ENCODE peak calls at places on chromosomes 3 and 15, in nine cellular contexts. One of them, this sample, is unnamed.

GRCh38 chr3:149199474-149199873 is 22.2 kb downstream of the CP start:
- DNase-seq in esophagus squamous epithelium: no peak
- DNase-seq in hepatocyte: no peak
- DNase-seq in body of pancreas: no peak
- DNase-seq in epithelial cell of esophagus: no peak
- DNase-seq in cardiac muscle cell: peak
- DNase-seq in tibial artery: no peak
- DNase-seq in cardiac fibroblast: peak
- DNase-seq in sigmoid colon: no peak
- DNase-seq in this sample: peak

GRCh38 chr3:187914231-187914630 is 169.0 kb upstream of the BCL6 start:
- DNase-seq in cardiac fibroblast: no peak
- DNase-seq in sigmoid colon: peak
- DNase-seq in cardiac muscle cell: no peak
- DNase-seq in epithelial cell of esophagus: peak
- DNase-seq in body of pancreas: no peak
- DNase-seq in tibial artery: no peak
- DNase-seq in esophagus squamous epithelium: no peak
- DNase-seq in hepatocyte: no peak
- DNase-seq in this sample: no peak

GRCh38 chr3:115279939-115280338 is 132.9 kb upstream of the ZBTB20 start:
- DNase-seq in esophagus squamous epithelium: no peak
- DNase-seq in sigmoid colon: no peak
- DNase-seq in epithelial cell of esophagus: no peak
- DNase-seq in cardiac muscle cell: peak
- DNase-seq in tibial artery: no peak
- DNase-seq in body of pancreas: no peak
- DNase-seq in cardiac fibroblast: peak
- DNase-seq in hepatocyte: no peak
- DNase-seq in this sample: peak

GRCh38 chr15:73335471-73335870 is 33.3 kb downstream of the HCN4 start:
- DNase-seq in body of pancreas: no peak
- DNase-seq in cardiac fibroblast: no peak
- DNase-seq in cardiac muscle cell: no peak
- DNase-seq in esophagus squamous epithelium: no peak
- DNase-seq in epithelial cell of esophagus: no peak
- DNase-seq in hepatocyte: no peak
- DNase-seq in tibial artery: no peak
- DNase-seq in sigmoid colon: peak
- DNase-seq in this sample: no peak

GRCh38 chr3:1531981-1532380 is 439.2 kb downstream of the CNTN6 start:
- DNase-seq in esophagus squamous epithelium: no peak
- DNase-seq in cardiac fibroblast: no peak
- DNase-seq in epithelial cell of esophagus: no peak
- DNase-seq in cardiac muscle cell: no peak
- DNase-seq in tibial artery: no peak
- DNase-seq in sigmoid colon: no peak
- DNase-seq in hepatocyte: no peak
- DNase-seq in body of pancreas: no peak
- DNase-seq in this sample: no peak

GRCh38 chr3:197327701-197328100 is 29.3 kb upstream of the DLG1 start:
- DNase-seq in body of pancreas: no peak
- DNase-seq in sigmoid colon: no peak
- DNase-seq in epithelial cell of esophagus: peak
- DNase-seq in cardiac fibroblast: peak
- DNase-seq in esophagus squamous epithelium: no peak
- DNase-seq in tibial artery: no peak
- DNase-seq in hepatocyte: no peak
- DNase-seq in cardiac muscle cell: peak
- DNase-seq in this sample: peak

GRCh38 chr3:158766364-158766763 is 34.1 kb upstream of the RARRES1 start:
- DNase-seq in hepatocyte: no peak
- DNase-seq in cardiac fibroblast: no peak
- DNase-seq in sigmoid colon: no peak
- DNase-seq in cardiac muscle cell: no peak
- DNase-seq in esophagus squamous epithelium: no peak
- DNase-seq in body of pancreas: no peak
- DNase-seq in epithelial cell of esophagus: peak
- DNase-seq in tibial artery: no peak
- DNase-seq in this sample: no peak

GRCh38 chr3:46858996-46859710 is 4.1 kb downstream of the MYL3 start:
- DNase-seq in hepatocyte: no peak
- DNase-seq in tibial artery: peak
- DNase-seq in cardiac fibroblast: no peak
- DNase-seq in epithelial cell of esophagus: no peak
- DNase-seq in cardiac muscle cell: no peak
- DNase-seq in sigmoid colon: no peak
- DNase-seq in body of pancreas: no peak
- DNase-seq in esophagus squamous epithelium: no peak
- DNase-seq in this sample: no peak

GRCh38 chr3:129560269-129560787 is 17.4 kb downstream of the H1-8 start:
- DNase-seq in body of pancreas: no peak
- DNase-seq in hepatocyte: peak
- DNase-seq in sigmoid colon: no peak
- DNase-seq in cardiac fibroblast: peak
- DNase-seq in esophagus squamous epithelium: no peak
- DNase-seq in cardiac muscle cell: peak
- DNase-seq in epithelial cell of esophagus: no peak
- DNase-seq in tibial artery: peak
- DNase-seq in this sample: peak

GRCh38 chr15:98803228-98804056 is 155.1 kb downstream of the IGF1R start:
- DNase-seq in cardiac fibroblast: peak
- DNase-seq in hepatocyte: no peak
- DNase-seq in body of pancreas: no peak
- DNase-seq in tibial artery: no peak
- DNase-seq in esophagus squamous epithelium: no peak
- DNase-seq in sigmoid colon: no peak
- DNase-seq in epithelial cell of esophagus: peak
- DNase-seq in cardiac muscle cell: no peak
- DNase-seq in this sample: peak

GRCh38 chr15:78855746-78856145 is 16.9 kb upstream of the MORF4L1 start:
- DNase-seq in esophagus squamous epithelium: no peak
- DNase-seq in sigmoid colon: no peak
- DNase-seq in epithelial cell of esophagus: peak
- DNase-seq in cardiac muscle cell: peak
- DNase-seq in cardiac fibroblast: peak
- DNase-seq in body of pancreas: no peak
- DNase-seq in tibial artery: no peak
- DNase-seq in hepatocyte: no peak
- DNase-seq in this sample: no peak

GRCh38 chr15:78854973-78855372 is 17.7 kb upstream of the MORF4L1 start:
- DNase-seq in esophagus squamous epithelium: no peak
- DNase-seq in epithelial cell of esophagus: no peak
- DNase-seq in hepatocyte: no peak
- DNase-seq in tibial artery: no peak
- DNase-seq in sigmoid colon: no peak
- DNase-seq in cardiac fibroblast: no peak
- DNase-seq in cardiac muscle cell: no peak
- DNase-seq in body of pancreas: no peak
- DNase-seq in this sample: no peak

GRCh38 chr15:78859971-78860733 is 12.5 kb upstream of the MORF4L1 start:
- DNase-seq in cardiac muscle cell: peak
- DNase-seq in tibial artery: peak
- DNase-seq in epithelial cell of esophagus: peak
- DNase-seq in hepatocyte: peak
- DNase-seq in esophagus squamous epithelium: no peak
- DNase-seq in sigmoid colon: peak
- DNase-seq in cardiac fibroblast: peak
- DNase-seq in body of pancreas: peak
- DNase-seq in this sample: peak
- TF ChIP-seq CTCF in cardiac muscle cell: peak
- TF ChIP-seq CTCF in tibial artery: peak
- TF ChIP-seq CTCF in epithelial cell of esophagus: peak
- TF ChIP-seq CTCF in hepatocyte: peak
- TF ChIP-seq CTCF in esophagus squamous epithelium: peak
- TF ChIP-seq CTCF in sigmoid colon: peak
- TF ChIP-seq CTCF in cardiac fibroblast: peak
- TF ChIP-seq CTCF in body of pancreas: peak
- TF ChIP-seq CTCF in this sample: peak

GRCh38 chr15:50886139-50886467 is 22.4 kb upstream of the AP4E1 start:
- DNase-seq in hepatocyte: no peak
- DNase-seq in cardiac fibroblast: no peak
- DNase-seq in body of pancreas: no peak
- DNase-seq in cardiac muscle cell: no peak
- DNase-seq in esophagus squamous epithelium: no peak
- DNase-seq in tibial artery: no peak
- DNase-seq in epithelial cell of esophagus: no peak
- DNase-seq in sigmoid colon: no peak
- DNase-seq in this sample: no peak
- TF ChIP-seq CTCF in hepatocyte: no peak
- TF ChIP-seq CTCF in cardiac fibroblast: no peak
- TF ChIP-seq CTCF in body of pancreas: no peak
- TF ChIP-seq CTCF in cardiac muscle cell: no peak
- TF ChIP-seq CTCF in esophagus squamous epithelium: no peak
- TF ChIP-seq CTCF in tibial artery: no peak
- TF ChIP-seq CTCF in epithelial cell of esophagus: no peak
- TF ChIP-seq CTCF in sigmoid colon: no peak
- TF ChIP-seq CTCF in this sample: no peak

DNA sequence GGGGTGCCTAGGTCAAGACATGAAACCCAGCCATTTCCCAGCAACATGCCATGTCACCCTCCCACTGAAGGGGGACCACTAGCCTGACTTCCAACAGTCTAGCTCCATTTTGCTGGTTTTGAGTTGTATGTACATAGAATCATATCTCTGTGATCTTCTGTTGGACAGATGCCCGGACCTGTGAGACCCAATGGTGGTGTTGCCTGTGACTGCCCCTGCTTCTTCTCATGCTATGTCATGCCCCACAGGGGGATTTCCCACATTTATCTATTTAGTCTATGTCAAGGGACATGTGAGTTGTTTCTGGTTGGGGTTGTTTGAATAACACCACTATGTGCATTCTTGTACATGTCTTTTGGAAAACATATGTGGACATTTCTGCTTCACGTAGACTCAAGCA is 114.6 kb downstream of the TPRA1 start:
- DNase-seq in sigmoid colon: no peak
- DNase-seq in epithelial cell of esophagus: no peak
- DNase-seq in body of pancreas: no peak
- DNase-seq in hepatocyte: no peak
- DNase-seq in esophagus squamous epithelium: no peak
- DNase-seq in cardiac muscle cell: no peak
- DNase-seq in tibial artery: no peak
- DNase-seq in cardiac fibroblast: no peak
- DNase-seq in this sample: no peak
- TF ChIP-seq CTCF in sigmoid colon: no peak
- TF ChIP-seq CTCF in epithelial cell of esophagus: no peak
- TF ChIP-seq CTCF in body of pancreas: no peak
- TF ChIP-seq CTCF in hepatocyte: no peak
- TF ChIP-seq CTCF in esophagus squamous epithelium: no peak
- TF ChIP-seq CTCF in cardiac muscle cell: no peak
- TF ChIP-seq CTCF in tibial artery: no peak
- TF ChIP-seq CTCF in cardiac fibroblast: no peak
- TF ChIP-seq CTCF in this sample: no peak

DNA sequence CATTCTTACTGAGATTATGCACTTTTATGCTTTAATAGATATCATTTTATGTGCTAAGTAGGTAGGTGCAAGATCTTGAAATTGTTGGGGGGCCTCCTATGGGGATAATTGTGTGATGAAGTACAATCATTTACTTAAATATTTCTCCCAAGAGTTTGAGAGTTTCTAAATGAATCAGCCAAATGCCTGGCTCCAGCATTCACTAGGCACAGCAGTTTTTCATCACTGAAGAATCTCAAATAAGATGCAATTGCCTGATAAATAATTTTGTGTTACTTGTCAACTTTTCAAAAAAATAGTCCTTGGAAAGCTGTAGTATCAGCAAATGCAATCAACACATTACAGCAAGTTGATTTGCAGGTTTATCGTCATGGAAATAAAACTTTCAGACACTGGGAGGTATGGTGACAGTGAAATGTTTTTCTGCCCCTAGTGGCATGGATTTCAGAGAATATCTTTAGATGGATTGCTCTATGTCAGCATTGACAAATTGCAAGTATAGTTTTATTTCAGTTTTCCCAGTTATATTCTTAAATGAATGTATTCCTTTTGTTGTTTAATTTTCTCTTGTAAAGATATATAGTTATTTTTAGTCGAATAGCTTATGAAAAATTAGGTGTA is 167.1 kb downstream of the NEK11 start:
- DNase-seq in sigmoid colon: no peak
- DNase-seq in epithelial cell of esophagus: no peak
- DNase-seq in tibial artery: no peak
- DNase-seq in hepatocyte: no peak
- DNase-seq in cardiac fibroblast: peak
- DNase-seq in body of pancreas: no peak
- DNase-seq in cardiac muscle cell: no peak
- DNase-seq in esophagus squamous epithelium: no peak
- DNase-seq in this sample: no peak
- TF ChIP-seq CTCF in sigmoid colon: no peak
- TF ChIP-seq CTCF in epithelial cell of esophagus: no peak
- TF ChIP-seq CTCF in tibial artery: no peak
- TF ChIP-seq CTCF in hepatocyte: peak
- TF ChIP-seq CTCF in cardiac fibroblast: peak
- TF ChIP-seq CTCF in body of pancreas: no peak
- TF ChIP-seq CTCF in cardiac muscle cell: no peak
- TF ChIP-seq CTCF in esophagus squamous epithelium: no peak
- TF ChIP-seq CTCF in this sample: peak

GRCh38 chr3:85337895-85338294 is 379.1 kb downstream of the CADM2 start:
- DNase-seq in hepatocyte: no peak
- DNase-seq in epithelial cell of esophagus: no peak
- DNase-seq in cardiac fibroblast: no peak
- DNase-seq in cardiac muscle cell: no peak
- DNase-seq in body of pancreas: no peak
- DNase-seq in sigmoid colon: no peak
- DNase-seq in tibial artery: no peak
- DNase-seq in esophagus squamous epithelium: no peak
- DNase-seq in this sample: no peak

DNA sequence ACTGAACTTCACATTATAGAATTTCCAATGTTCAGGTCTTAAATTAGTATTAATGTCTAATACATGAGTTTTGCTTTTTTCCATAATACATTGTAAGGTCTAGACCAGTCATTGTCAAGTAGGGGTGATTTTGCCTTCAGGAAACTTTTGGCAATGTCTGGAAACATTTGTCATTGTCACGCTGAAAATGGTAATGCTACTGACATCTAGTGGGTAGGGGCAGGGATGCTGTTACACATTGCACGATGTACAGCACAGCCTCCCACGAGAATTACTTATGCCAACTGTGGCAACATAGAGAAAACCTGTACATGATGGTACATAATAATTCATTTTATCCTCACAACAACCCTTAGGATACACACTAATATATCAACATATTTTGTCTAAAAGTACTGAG is 384.1 kb downstream of the CADM2 start:
- DNase-seq in sigmoid colon: no peak
- DNase-seq in cardiac muscle cell: no peak
- DNase-seq in esophagus squamous epithelium: no peak
- DNase-seq in cardiac fibroblast: peak
- DNase-seq in body of pancreas: peak
- DNase-seq in epithelial cell of esophagus: peak
- DNase-seq in tibial artery: no peak
- DNase-seq in hepatocyte: peak
- DNase-seq in this sample: peak
- TF ChIP-seq CTCF in sigmoid colon: no peak
- TF ChIP-seq CTCF in cardiac muscle cell: no peak
- TF ChIP-seq CTCF in esophagus squamous epithelium: no peak
- TF ChIP-seq CTCF in cardiac fibroblast: no peak
- TF ChIP-seq CTCF in body of pancreas: no peak
- TF ChIP-seq CTCF in epithelial cell of esophagus: peak
- TF ChIP-seq CTCF in tibial artery: no peak
- TF ChIP-seq CTCF in hepatocyte: peak
- TF ChIP-seq CTCF in this sample: no peak

GRCh38 chr15:81108427-81108826 is 25.6 kb upstream of the CFAP161 start:
- DNase-seq in esophagus squamous epithelium: no peak
- DNase-seq in epithelial cell of esophagus: no peak
- DNase-seq in body of pancreas: no peak
- DNase-seq in cardiac fibroblast: peak
- DNase-seq in cardiac muscle cell: peak
- DNase-seq in hepatocyte: no peak
- DNase-seq in tibial artery: no peak
- DNase-seq in sigmoid colon: no peak
- DNase-seq in this sample: no peak
- TF ChIP-seq CTCF in esophagus squamous epithelium: peak
- TF ChIP-seq CTCF in epithelial cell of esophagus: peak
- TF ChIP-seq CTCF in body of pancreas: peak
- TF ChIP-seq CTCF in cardiac fibroblast: peak
- TF ChIP-seq CTCF in cardiac muscle cell: peak
- TF ChIP-seq CTCF in hepatocyte: peak
- TF ChIP-seq CTCF in tibial artery: peak
- TF ChIP-seq CTCF in sigmoid colon: no peak
- TF ChIP-seq CTCF in this sample: peak